ENCODE peak calls at places on chromosome 1, in nine cellular contexts. One of them, this sample, is unnamed.

GRCh38 chr1:167249702-167250101 is 29.0 kb downstream of the POU2F1 start:
- DNase-seq in MM.1S: no peak
- DNase-seq in spleen: no peak
- DNase-seq in fibroblast of mammary gland: peak; percentile 23
- DNase-seq in PC-9: no peak
- DNase-seq in HFFc6: no peak
- DNase-seq in PC-3: peak; percentile 41
- DNase-seq in right lobe of liver: no peak
- DNase-seq in astrocyte of the spinal cord: no peak
- DNase-seq in this sample: no peak

GRCh38 chr1:41811051-41811795 is 107.5 kb downstream of the HIVEP3 start:
- DNase-seq in spleen: no peak
- DNase-seq in HFFc6: peak; percentile 27
- DNase-seq in PC-3: peak; percentile 25
- DNase-seq in astrocyte of the spinal cord: peak; percentile 48
- DNase-seq in right lobe of liver: no peak
- DNase-seq in PC-9: no peak
- DNase-seq in fibroblast of mammary gland: peak; percentile 58
- DNase-seq in MM.1S: no peak
- DNase-seq in this sample: no peak

GRCh38 chr1:149884433-149885363 is 14.7 kb upstream of the BOLA1 start:
- DNase-seq in right lobe of liver: no peak
- DNase-seq in fibroblast of mammary gland: peak; percentile 45
- DNase-seq in MM.1S: peak; percentile 63
- DNase-seq in PC-9: peak; percentile 52
- DNase-seq in astrocyte of the spinal cord: peak; percentile 39
- DNase-seq in HFFc6: no peak
- DNase-seq in spleen: peak; percentile 57
- DNase-seq in PC-3: peak; percentile 50
- DNase-seq in this sample: peak; percentile 24

GRCh38 chr1:226223157-226223785 is at the start of gene MIXL1:
- DNase-seq in astrocyte of the spinal cord: no peak
- DNase-seq in fibroblast of mammary gland: no peak
- DNase-seq in right lobe of liver: no peak
- DNase-seq in spleen: no peak
- DNase-seq in MM.1S: no peak
- DNase-seq in PC-9: no peak
- DNase-seq in PC-3: no peak
- DNase-seq in HFFc6: no peak
- DNase-seq in this sample: peak; percentile 7

GRCh38 chr1:29282924-29283803 is 46.8 kb downstream of the PTPRU start:
- DNase-seq in spleen: no peak
- DNase-seq in PC-9: peak; percentile 41
- DNase-seq in MM.1S: peak; percentile 30
- DNase-seq in astrocyte of the spinal cord: peak; percentile 48
- DNase-seq in HFFc6: peak; percentile 34
- DNase-seq in fibroblast of mammary gland: peak; percentile 45
- DNase-seq in right lobe of liver: no peak
- DNase-seq in PC-3: peak; percentile 27
- DNase-seq in this sample: peak; percentile 18

GRCh38 chr1:18324246-18324645 is 156.5 kb upstream of the KLHDC7A start:
- DNase-seq in right lobe of liver: no peak
- DNase-seq in fibroblast of mammary gland: no peak
- DNase-seq in HFFc6: no peak
- DNase-seq in astrocyte of the spinal cord: no peak
- DNase-seq in PC-3: no peak
- DNase-seq in PC-9: no peak
- DNase-seq in spleen: no peak
- DNase-seq in MM.1S: no peak
- DNase-seq in this sample: no peak

GRCh38 chr1:65691962-65692361 is 100.7 kb upstream of the PDE4B start:
- DNase-seq in HFFc6: no peak
- DNase-seq in spleen: no peak
- DNase-seq in astrocyte of the spinal cord: no peak
- DNase-seq in fibroblast of mammary gland: peak; percentile 28
- DNase-seq in MM.1S: no peak
- DNase-seq in right lobe of liver: no peak
- DNase-seq in PC-3: no peak
- DNase-seq in PC-9: no peak
- DNase-seq in this sample: no peak

GRCh38 chr1:156124557-156125483 is 10.3 kb downstream of the LMNA start:
- DNase-seq in PC-9: peak; percentile 72
- DNase-seq in HFFc6: no peak
- DNase-seq in right lobe of liver: no peak
- DNase-seq in fibroblast of mammary gland: peak; percentile 67
- DNase-seq in MM.1S: no peak
- DNase-seq in astrocyte of the spinal cord: no peak
- DNase-seq in PC-3: peak; percentile 50
- DNase-seq in spleen: no peak
- DNase-seq in this sample: peak; percentile 78

GRCh38 chr1:153841463-153841994 is 66.3 kb downstream of the SLC27A3 start:
- DNase-seq in astrocyte of the spinal cord: peak; percentile 57
- DNase-seq in spleen: no peak
- DNase-seq in PC-9: no peak
- DNase-seq in MM.1S: no peak
- DNase-seq in HFFc6: peak; percentile 45
- DNase-seq in PC-3: no peak
- DNase-seq in fibroblast of mammary gland: peak; percentile 79
- DNase-seq in right lobe of liver: no peak
- DNase-seq in this sample: no peak

GRCh38 chr1:8854270-8854669 is 24.2 kb downstream of the ENO1 start:
- DNase-seq in HFFc6: no peak
- DNase-seq in MM.1S: no peak
- DNase-seq in PC-9: no peak
- DNase-seq in spleen: no peak
- DNase-seq in right lobe of liver: no peak
- DNase-seq in PC-3: no peak
- DNase-seq in astrocyte of the spinal cord: no peak
- DNase-seq in fibroblast of mammary gland: no peak
- DNase-seq in this sample: no peak

GRCh38 chr1:8846263-8846662 is 28.8 kb upstream of the RERE start:
- DNase-seq in MM.1S: no peak
- DNase-seq in fibroblast of mammary gland: no peak
- DNase-seq in right lobe of liver: no peak
- DNase-seq in HFFc6: no peak
- DNase-seq in PC-9: no peak
- DNase-seq in astrocyte of the spinal cord: no peak
- DNase-seq in spleen: no peak
- DNase-seq in PC-3: no peak
- DNase-seq in this sample: no peak

GRCh38 chr1:8848663-8849386 is 29.7 kb downstream of the ENO1 start:
- DNase-seq in right lobe of liver: peak; percentile 96
- DNase-seq in spleen: peak; percentile 95
- DNase-seq in fibroblast of mammary gland: peak; percentile 90
- DNase-seq in HFFc6: peak; percentile 83
- DNase-seq in PC-3: peak; percentile 91
- DNase-seq in MM.1S: peak; percentile 66
- DNase-seq in astrocyte of the spinal cord: peak; percentile 94
- DNase-seq in PC-9: peak; percentile 57
- DNase-seq in this sample: peak; percentile 88

GRCh38 chr1:8847990-8848389 is 30.5 kb downstream of the ENO1 start:
- DNase-seq in MM.1S: peak; percentile 88
- DNase-seq in PC-9: no peak
- DNase-seq in spleen: no peak
- DNase-seq in astrocyte of the spinal cord: no peak
- DNase-seq in PC-3: no peak
- DNase-seq in fibroblast of mammary gland: no peak
- DNase-seq in HFFc6: no peak
- DNase-seq in right lobe of liver: peak; percentile 57
- DNase-seq in this sample: no peak

GRCh38 chr1:8851060-8851459 is 27.4 kb downstream of the ENO1 start:
- DNase-seq in HFFc6: no peak
- DNase-seq in right lobe of liver: no peak
- DNase-seq in MM.1S: no peak
- DNase-seq in fibroblast of mammary gland: no peak
- DNase-seq in spleen: no peak
- DNase-seq in PC-9: no peak
- DNase-seq in astrocyte of the spinal cord: no peak
- DNase-seq in PC-3: no peak
- DNase-seq in this sample: no peak
- TF ChIP-seq CTCF in HFFc6: no peak
- TF ChIP-seq CTCF in right lobe of liver: no peak
- TF ChIP-seq CTCF in MM.1S: no peak
- TF ChIP-seq CTCF in fibroblast of mammary gland: no peak
- TF ChIP-seq CTCF in spleen: no peak
- TF ChIP-seq CTCF in PC-9: no peak
- TF ChIP-seq CTCF in astrocyte of the spinal cord: no peak
- TF ChIP-seq CTCF in PC-3: no peak
- TF ChIP-seq CTCF in this sample: no peak

GRCh38 chr1:62746086-62746808 is 37.7 kb upstream of the ATG4C start:
- DNase-seq in HFFc6: peak; percentile 65
- DNase-seq in astrocyte of the spinal cord: peak; percentile 67
- DNase-seq in PC-3: peak; percentile 69
- DNase-seq in right lobe of liver: no peak
- DNase-seq in MM.1S: peak; percentile 62
- DNase-seq in PC-9: peak; percentile 39
- DNase-seq in fibroblast of mammary gland: peak; percentile 72
- DNase-seq in spleen: no peak
- DNase-seq in this sample: no peak
- TF ChIP-seq CTCF in HFFc6: peak; percentile 83
- TF ChIP-seq CTCF in astrocyte of the spinal cord: peak; percentile 41
- TF ChIP-seq CTCF in PC-3: peak; percentile 83
- TF ChIP-seq CTCF in right lobe of liver: peak; percentile 68
- TF ChIP-seq CTCF in MM.1S: peak; percentile 65
- TF ChIP-seq CTCF in PC-9: peak; percentile 73
- TF ChIP-seq CTCF in fibroblast of mammary gland: peak; percentile 58
- TF ChIP-seq CTCF in spleen: no peak
- TF ChIP-seq CTCF in this sample: peak; percentile 46

GRCh38 chr1:217721692-217722091 is 90.5 kb downstream of the SPATA17 start:
- DNase-seq in spleen: no peak
- DNase-seq in HFFc6: no peak
- DNase-seq in fibroblast of mammary gland: no peak
- DNase-seq in PC-9: peak; percentile 54
- DNase-seq in MM.1S: no peak
- DNase-seq in PC-3: peak; percentile 50
- DNase-seq in astrocyte of the spinal cord: no peak
- DNase-seq in right lobe of liver: no peak
- DNase-seq in this sample: no peak

GRCh38 chr1:217717959-217718358 is 86.8 kb downstream of the SPATA17 start:
- DNase-seq in MM.1S: no peak
- DNase-seq in fibroblast of mammary gland: no peak
- DNase-seq in astrocyte of the spinal cord: no peak
- DNase-seq in right lobe of liver: no peak
- DNase-seq in PC-9: no peak
- DNase-seq in spleen: no peak
- DNase-seq in HFFc6: no peak
- DNase-seq in PC-3: no peak
- DNase-seq in this sample: no peak

GRCh38 chr1:217713223-217713622 is 82.1 kb downstream of the SPATA17 start:
- DNase-seq in right lobe of liver: no peak
- DNase-seq in fibroblast of mammary gland: peak; percentile 29
- DNase-seq in PC-3: peak; percentile 64
- DNase-seq in MM.1S: no peak
- DNase-seq in HFFc6: no peak
- DNase-seq in spleen: no peak
- DNase-seq in PC-9: peak; percentile 49
- DNase-seq in astrocyte of the spinal cord: peak; percentile 3
- DNase-seq in this sample: no peak

DNA sequence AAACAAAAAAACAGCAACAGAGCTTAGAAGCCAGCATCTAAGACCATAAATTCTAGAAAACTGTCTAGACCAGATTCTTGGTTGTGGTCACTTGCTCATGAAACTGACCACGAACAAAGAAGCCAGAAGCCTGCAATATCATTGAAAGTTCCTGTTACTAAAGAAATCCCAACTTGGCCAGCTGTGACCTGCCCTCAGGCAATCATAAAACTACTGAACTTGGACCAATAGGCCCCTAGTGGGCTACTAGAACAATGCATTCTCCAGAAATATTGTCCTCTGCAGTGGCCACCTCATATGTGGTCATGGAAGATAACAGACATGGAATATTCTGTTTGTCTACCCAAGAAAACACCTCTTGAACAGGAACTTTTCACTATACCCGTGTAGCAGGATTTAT is 87.7 kb downstream of the SPATA17 start:
- DNase-seq in HFFc6: no peak
- DNase-seq in spleen: no peak
- DNase-seq in PC-9: peak; percentile 56
- DNase-seq in right lobe of liver: no peak
- DNase-seq in PC-3: peak; percentile 74
- DNase-seq in MM.1S: no peak
- DNase-seq in fibroblast of mammary gland: peak; percentile 9
- DNase-seq in astrocyte of the spinal cord: peak; percentile 42
- DNase-seq in this sample: peak; percentile 10
- TF ChIP-seq CTCF in HFFc6: no peak
- TF ChIP-seq CTCF in spleen: no peak
- TF ChIP-seq CTCF in PC-9: peak; percentile 37
- TF ChIP-seq CTCF in right lobe of liver: no peak
- TF ChIP-seq CTCF in PC-3: peak; percentile 56
- TF ChIP-seq CTCF in MM.1S: peak; percentile 29
- TF ChIP-seq CTCF in fibroblast of mammary gland: no peak
- TF ChIP-seq CTCF in astrocyte of the spinal cord: peak; percentile 14
- TF ChIP-seq CTCF in this sample: peak; percentile 14

GRCh38 chr1:180028864-180029263 is 74.3 kb downstream of the CEP350 start:
- DNase-seq in right lobe of liver: no peak
- DNase-seq in astrocyte of the spinal cord: no peak
- DNase-seq in PC-3: no peak
- DNase-seq in fibroblast of mammary gland: no peak
- DNase-seq in HFFc6: no peak
- DNase-seq in spleen: no peak
- DNase-seq in PC-9: no peak
- DNase-seq in MM.1S: peak; percentile 44
- DNase-seq in this sample: no peak
- TF ChIP-seq CTCF in right lobe of liver: no peak
- TF ChIP-seq CTCF in astrocyte of the spinal cord: no peak
- TF ChIP-seq CTCF in PC-3: no peak
- TF ChIP-seq CTCF in fibroblast of mammary gland: peak; percentile 4
- TF ChIP-seq CTCF in HFFc6: peak; percentile 27
- TF ChIP-seq CTCF in spleen: no peak
- TF ChIP-seq CTCF in PC-9: no peak
- TF ChIP-seq CTCF in MM.1S: peak; percentile 52
- TF ChIP-seq CTCF in this sample: no peak

GRCh38 chr1:13513885-13514546 is at the start of gene LRRC38:
- DNase-seq in MM.1S: peak; percentile 56
- DNase-seq in PC-3: peak; percentile 18
- DNase-seq in right lobe of liver: no peak
- DNase-seq in PC-9: no peak
- DNase-seq in fibroblast of mammary gland: peak; percentile 4
- DNase-seq in astrocyte of the spinal cord: no peak
- DNase-seq in spleen: no peak
- DNase-seq in HFFc6: no peak
- DNase-seq in this sample: no peak
- TF ChIP-seq CTCF in MM.1S: peak; percentile 42
- TF ChIP-seq CTCF in PC-3: peak; percentile 23
- TF ChIP-seq CTCF in right lobe of liver: no peak
- TF ChIP-seq CTCF in PC-9: no peak
- TF ChIP-seq CTCF in fibroblast of mammary gland: no peak
- TF ChIP-seq CTCF in astrocyte of the spinal cord: no peak
- TF ChIP-seq CTCF in spleen: no peak
- TF ChIP-seq CTCF in HFFc6: no peak
- TF ChIP-seq CTCF in this sample: no peak

GRCh38 chr1:151961795-151962194 is 31.9 kb downstream of the S100A10 start:
- DNase-seq in HFFc6: no peak
- DNase-seq in spleen: no peak
- DNase-seq in MM.1S: no peak
- DNase-seq in right lobe of liver: no peak
- DNase-seq in PC-9: no peak
- DNase-seq in fibroblast of mammary gland: no peak
- DNase-seq in PC-3: no peak
- DNase-seq in astrocyte of the spinal cord: no peak
- DNase-seq in this sample: no peak
- TF ChIP-seq CTCF in HFFc6: no peak
- TF ChIP-seq CTCF in spleen: no peak
- TF ChIP-seq CTCF in MM.1S: no peak
- TF ChIP-seq CTCF in right lobe of liver: peak; percentile 18
- TF ChIP-seq CTCF in PC-9: no peak
- TF ChIP-seq CTCF in fibroblast of mammary gland: no peak
- TF ChIP-seq CTCF in PC-3: no peak
- TF ChIP-seq CTCF in astrocyte of the spinal cord: no peak
- TF ChIP-seq CTCF in this sample: no peak

This sample was measured in Calu3.